ENCODE peak calls at places on chromosomes 2 and 18, in five cellular contexts. N is effector memory CD4-positive, alpha-beta T cell; E is left ventricle myocardium inferior; Q is uterus; P is ovary. B is an unnamed sample. For H3K36me3, the result is how much of the 10 kb centered on the place peaks cover.

GRCh38 chr2:168192839-168193616 is 54.4 kb downstream of the STK39 start:
- DNase-seq in P (no peak), N (peak), Q (no peak), E (no peak), B (peak)

GRCh38 chr18:52000435-52000834 is 339.6 kb upstream of the DCC start:
- DNase-seq in P (no peak), N (no peak), E (no peak), Q (no peak), B (no peak)

GRCh38 chr2:31246184-31246852 is 12.4 kb downstream of the EHD3 start:
- DNase-seq in E (no peak), P (no peak), N (no peak), Q (no peak), B (no peak)

GRCh38 chr2:7692657-7693161 is 775.5 kb downstream of the RNF144A start:
- DNase-seq in Q (no peak), P (no peak), E (peak), N (no peak), B (no peak)

GRCh38 chr18:76357585-76358265 is 137.3 kb downstream of the ZNF516 start:
- DNase-seq in E (no peak), N (no peak), P (no peak), Q (no peak), B (no peak)

GRCh38 chr2:235864746-235865535 is 303.2 kb downstream of the GBX2 start:
- DNase-seq in Q (no peak), N (no peak), E (no peak), P (no peak), B (no peak)

GRCh38 chr2:190947711-190948251 is 66.2 kb downstream of the STAT1 start:
- DNase-seq in Q (no peak), N (no peak), E (no peak), P (no peak), B (no peak)

GRCh38 chr2:102301867-102302362 is 9.4 kb upstream of the IL1RL1 start:
- DNase-seq in N (peak), E (no peak), Q (no peak), P (no peak), B (peak)

GRCh38 chr2:119369845-119370244 is 3.1 kb downstream of the DBI start:
- DNase-seq in N (no peak), Q (no peak), P (no peak), E (no peak), B (no peak)

GRCh38 chr2:240930631-240931318 is 24.6 kb downstream of the CROCC2 start:
- DNase-seq in P (no peak), E (peak), N (no peak), Q (no peak), B (no peak)

GRCh38 chr2:224448236-224448635 is 46.3 kb upstream of the FAM124B start:
- DNase-seq in P (no peak), Q (no peak), N (no peak), E (no peak), B (no peak)

GRCh38 chr2:229852565-229852964 is 69.2 kb downstream of the TRIP12 start:
- DNase-seq in P (no peak), E (no peak), N (peak), Q (peak), B (peak)

GRCh38 chr2:70785137-70785911 is 5.1 kb downstream of the FIGLA start:
- DNase-seq in P (no peak), E (no peak), Q (no peak), N (no peak), B (no peak)

GRCh38 chr2:237124820-237125219 is 39.1 kb downstream of the COPS8 start:
- DNase-seq in E (no peak), Q (no peak), P (no peak), N (no peak), B (no peak)

GRCh38 chr2:1561793-1562521 is 148.7 kb downstream of the TPO start:
- DNase-seq in P (no peak), Q (no peak), E (no peak), N (no peak), B (no peak)

GRCh38 chr2:217922101-217923006 is 80.4 kb downstream of the TNS1 start:
- DNase-seq in P (peak), N (no peak), E (peak), Q (peak), B (no peak)

GRCh38 chr2:223545830-223546229 is 56.3 kb downstream of the SCG2 start:
- DNase-seq in E (no peak), N (no peak), Q (no peak), P (no peak), B (no peak)

GRCh38 chr2:166545473-166545872 is 51.4 kb upstream of the SCN7A start:
- DNase-seq in N (no peak), P (no peak), Q (no peak), E (no peak), B (no peak)
- H3K36me3 ChIP-seq in N (under half), P (under half), Q (under half), E (under half), B (under half)

DNA sequence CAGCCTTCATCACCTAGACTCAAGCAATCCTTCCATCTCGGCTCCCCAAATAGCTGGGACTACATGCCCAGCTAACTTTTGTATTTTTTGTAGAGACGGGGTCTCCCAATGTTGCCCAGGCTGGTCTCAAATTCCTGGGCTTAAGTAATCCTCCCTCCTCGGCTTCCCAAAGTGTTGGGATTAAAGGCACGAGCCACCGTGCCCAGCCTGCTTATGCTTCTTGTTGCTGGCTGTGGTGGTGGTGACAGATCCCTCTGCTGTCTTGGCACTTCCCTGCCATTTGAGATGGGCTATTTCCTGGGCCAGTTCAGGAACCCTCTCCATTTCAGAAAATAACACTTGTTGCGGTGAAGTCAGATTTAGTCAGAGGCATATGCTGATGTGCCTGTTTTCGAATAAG is 28.8 kb downstream of the GATA6 start:
- DNase-seq in N (no peak), E (no peak), P (no peak), Q (no peak), B (no peak)
- H3K36me3 ChIP-seq in N (under half), E (under half), P (under half), Q (under half), B (under half)

DNA sequence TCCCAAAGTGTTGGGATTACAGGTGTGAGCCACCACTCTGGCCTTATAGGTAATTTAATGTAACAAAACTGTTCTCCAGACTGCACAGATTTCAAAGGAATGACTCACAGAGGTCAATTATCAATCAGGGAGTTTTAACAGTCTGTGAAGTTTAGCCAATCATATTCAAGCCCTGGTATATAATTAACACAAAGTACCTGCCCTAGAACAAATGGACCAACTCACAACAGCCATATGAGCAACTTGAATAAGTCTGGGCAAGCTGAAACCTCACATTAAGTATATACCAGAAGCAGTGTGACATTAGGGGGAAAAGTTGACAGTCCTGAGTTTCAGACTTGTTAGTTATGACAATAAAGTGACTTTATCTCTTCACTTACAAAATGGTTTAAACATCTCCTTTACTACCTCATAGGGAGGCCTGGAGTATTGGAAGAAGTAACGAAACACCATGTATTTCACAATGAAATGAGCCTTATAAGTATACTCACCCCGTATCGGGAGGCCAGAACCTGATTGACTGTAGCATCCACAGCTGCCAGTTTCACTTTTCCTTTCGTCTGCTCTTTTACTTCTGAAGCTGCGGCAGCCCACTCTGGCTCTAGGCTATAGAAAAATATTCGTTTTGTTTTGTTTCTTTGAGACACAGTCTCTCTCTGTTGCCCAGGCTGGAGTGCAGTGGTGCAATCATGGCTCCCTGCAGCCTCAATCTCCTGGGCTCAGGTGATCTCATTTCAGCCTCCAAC is 22.2 kb downstream of the PDIA6 start:
- DNase-seq in N (no peak), E (no peak), Q (no peak), P (no peak), B (peak)
- H3K36me3 ChIP-seq in N (half or more), E (half or more), Q (under half), P (under half), B (half or more)

GRCh38 chr2:96345403-96345802 is 9.8 kb downstream of the NCAPH start:
- DNase-seq in P (no peak), E (no peak), N (no peak), Q (no peak), B (peak)
- H3K36me3 ChIP-seq in P (under half), E (under half), N (under half), Q (under half), B (under half)

DNA sequence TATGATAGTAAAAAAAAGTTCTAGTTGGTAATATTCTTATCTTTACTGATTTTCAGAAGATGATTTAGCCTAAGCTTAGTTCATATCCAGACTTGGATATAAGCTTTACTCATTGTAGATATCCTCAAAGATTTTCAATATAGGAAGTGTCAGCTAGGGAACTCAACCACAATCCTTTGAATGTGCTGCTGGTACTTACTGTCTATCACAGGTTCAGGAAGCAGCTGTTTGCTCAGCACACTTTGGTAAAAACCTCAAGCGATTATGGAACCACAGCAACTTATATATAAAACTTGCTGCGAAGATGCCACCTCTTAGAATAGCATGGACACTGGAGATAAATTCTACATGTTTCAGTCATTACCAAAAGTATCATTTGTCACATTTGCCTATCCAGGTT is 60.1 kb upstream of the TNFRSF11A start:
- DNase-seq in P (no peak), N (no peak), E (no peak), Q (no peak), B (no peak)
- H3K36me3 ChIP-seq in P (under half), N (half or more), E (half or more), Q (under half), B (under half)

B was measured in CD4-positive, alpha-beta memory T cell.